ENCODE peak calls at places on chromosomes 2 and 18, in five cellular contexts. One of them, this sample, is unnamed.

GRCh38 chr2:8389373-8390108 is 292.3 kb upstream of the ID2 start:
- DNase-seq in A549: no peak
- DNase-seq in tibial nerve: no peak
- DNase-seq in upper lobe of left lung: no peak
- DNase-seq in transverse colon: no peak
- DNase-seq in this sample: no peak

GRCh38 chr2:35408320-35408719 is 947.3 kb upstream of the CRIM1 start:
- DNase-seq in tibial nerve: no peak
- DNase-seq in A549: no peak
- DNase-seq in upper lobe of left lung: no peak
- DNase-seq in transverse colon: no peak
- DNase-seq in this sample: no peak

GRCh38 chr2:104702451-104702850 is 151.5 kb upstream of the POU3F3 start:
- DNase-seq in transverse colon: no peak
- DNase-seq in tibial nerve: no peak
- DNase-seq in A549: no peak
- DNase-seq in upper lobe of left lung: no peak
- DNase-seq in this sample: no peak

GRCh38 chr2:116719841-116720240 is 1094.7 kb upstream of the DDX18 start:
- DNase-seq in tibial nerve: no peak
- DNase-seq in upper lobe of left lung: no peak
- DNase-seq in transverse colon: no peak
- DNase-seq in A549: no peak
- DNase-seq in this sample: no peak

GRCh38 chr2:235366390-235366789 is 127.5 kb upstream of the AGAP1 start:
- DNase-seq in transverse colon: no peak
- DNase-seq in tibial nerve: no peak
- DNase-seq in upper lobe of left lung: no peak
- DNase-seq in A549: no peak
- DNase-seq in this sample: no peak

GRCh38 chr2:26630669-26631360 is 10.4 kb downstream of the CIB4 start:
- DNase-seq in tibial nerve: no peak
- DNase-seq in A549: peak; percentile 64
- DNase-seq in upper lobe of left lung: peak; percentile 68
- DNase-seq in transverse colon: no peak
- DNase-seq in this sample: no peak

GRCh38 chr2:109535217-109535946 is 78.4 kb downstream of the SEPTIN10 start:
- DNase-seq in tibial nerve: no peak
- DNase-seq in upper lobe of left lung: no peak
- DNase-seq in transverse colon: no peak
- DNase-seq in A549: no peak
- DNase-seq in this sample: no peak

GRCh38 chr18:7177131-7177744 is 53.7 kb upstream of the LRRC30 start:
- DNase-seq in A549: peak; percentile 43
- DNase-seq in transverse colon: no peak
- DNase-seq in tibial nerve: peak; percentile 36
- DNase-seq in upper lobe of left lung: peak; percentile 44
- DNase-seq in this sample: peak; percentile 74

GRCh38 chr2:101356486-101356885 is 30.8 kb downstream of the CREG2 start:
- DNase-seq in A549: no peak
- DNase-seq in transverse colon: no peak
- DNase-seq in tibial nerve: no peak
- DNase-seq in upper lobe of left lung: no peak
- DNase-seq in this sample: no peak

GRCh38 chr2:182142062-182142461 is 156.4 kb downstream of the PPP1R1C start:
- DNase-seq in A549: no peak
- DNase-seq in transverse colon: no peak
- DNase-seq in upper lobe of left lung: no peak
- DNase-seq in tibial nerve: no peak
- DNase-seq in this sample: no peak

GRCh38 chr18:57497372-57498294 is 62.5 kb downstream of the ONECUT2 start:
- DNase-seq in transverse colon: no peak
- DNase-seq in tibial nerve: no peak
- DNase-seq in A549: no peak
- DNase-seq in upper lobe of left lung: no peak
- DNase-seq in this sample: no peak

GRCh38 chr2:237449193-237449797 is 35.3 kb upstream of the COL6A3 start:
- DNase-seq in A549: no peak
- DNase-seq in transverse colon: no peak
- DNase-seq in upper lobe of left lung: peak; percentile 57
- DNase-seq in tibial nerve: peak; percentile 55
- DNase-seq in this sample: peak; percentile 92

GRCh38 chr2:208129804-208130712 is at the start of gene CRYGC:
- DNase-seq in tibial nerve: no peak
- DNase-seq in upper lobe of left lung: no peak
- DNase-seq in transverse colon: peak; percentile 50
- DNase-seq in A549: no peak
- DNase-seq in this sample: no peak

GRCh38 chr2:121858406-121858805 is 103.0 kb downstream of the TSN start:
- DNase-seq in tibial nerve: no peak
- DNase-seq in A549: no peak
- DNase-seq in upper lobe of left lung: no peak
- DNase-seq in transverse colon: no peak
- DNase-seq in this sample: no peak

GRCh38 chr18:31508781-31509180 is 10.8 kb downstream of the DSG2 start:
- DNase-seq in A549: no peak
- DNase-seq in tibial nerve: no peak
- DNase-seq in upper lobe of left lung: no peak
- DNase-seq in transverse colon: no peak
- DNase-seq in this sample: no peak

GRCh38 chr18:31503011-31503410 is 5.0 kb downstream of the DSG2 start:
- DNase-seq in tibial nerve: no peak
- DNase-seq in transverse colon: no peak
- DNase-seq in upper lobe of left lung: no peak
- DNase-seq in A549: no peak
- DNase-seq in this sample: no peak

GRCh38 chr18:31505161-31505560 is 7.2 kb downstream of the DSG2 start:
- DNase-seq in upper lobe of left lung: no peak
- DNase-seq in A549: no peak
- DNase-seq in transverse colon: no peak
- DNase-seq in tibial nerve: no peak
- DNase-seq in this sample: no peak

GRCh38 chr18:31504455-31505147 is 6.6 kb downstream of the DSG2 start:
- DNase-seq in A549: no peak
- DNase-seq in upper lobe of left lung: no peak
- DNase-seq in tibial nerve: no peak
- DNase-seq in transverse colon: no peak
- DNase-seq in this sample: no peak

DNA sequence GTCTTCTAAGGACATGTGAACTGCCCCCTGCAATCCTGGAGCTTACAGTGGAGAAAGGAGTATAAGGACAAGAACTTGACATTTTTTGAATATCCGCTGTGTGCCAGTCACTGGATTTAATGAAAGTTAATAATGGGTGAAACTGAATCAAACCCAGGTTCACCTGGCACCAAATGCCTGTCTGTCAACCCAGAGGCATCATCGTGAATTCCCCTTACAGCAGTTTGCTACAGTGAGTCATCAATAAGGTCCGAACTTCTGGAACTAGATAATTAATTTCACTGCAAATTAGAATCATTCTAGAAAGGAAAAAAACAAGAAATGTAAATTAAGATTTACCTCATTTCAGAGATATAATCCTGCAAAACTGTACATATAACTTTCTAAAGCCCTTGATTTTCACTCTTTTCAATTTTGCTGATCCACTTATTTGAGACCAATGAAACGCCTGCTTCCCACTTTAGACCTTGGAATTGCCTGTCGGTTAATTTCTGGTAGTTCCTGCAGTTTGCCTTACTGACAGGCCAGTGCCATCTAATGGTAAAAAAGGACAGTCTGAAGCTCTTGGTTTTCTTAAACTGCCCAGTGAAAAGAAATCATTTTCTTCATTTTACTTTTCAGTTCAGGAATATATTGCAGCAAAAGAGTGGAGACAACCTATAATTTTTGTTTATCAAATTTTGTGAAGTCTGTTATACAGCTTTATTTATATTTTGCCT is 8.2 kb downstream of the DSG2 start:
- DNase-seq in transverse colon: no peak
- DNase-seq in tibial nerve: no peak
- DNase-seq in A549: peak; percentile 21
- DNase-seq in upper lobe of left lung: no peak
- DNase-seq in this sample: no peak
- TF ChIP-seq CTCF in transverse colon: peak; percentile 21
- TF ChIP-seq CTCF in tibial nerve: no peak
- TF ChIP-seq CTCF in A549: peak; percentile 48
- TF ChIP-seq CTCF in upper lobe of left lung: no peak
- TF ChIP-seq CTCF in this sample: no peak

DNA sequence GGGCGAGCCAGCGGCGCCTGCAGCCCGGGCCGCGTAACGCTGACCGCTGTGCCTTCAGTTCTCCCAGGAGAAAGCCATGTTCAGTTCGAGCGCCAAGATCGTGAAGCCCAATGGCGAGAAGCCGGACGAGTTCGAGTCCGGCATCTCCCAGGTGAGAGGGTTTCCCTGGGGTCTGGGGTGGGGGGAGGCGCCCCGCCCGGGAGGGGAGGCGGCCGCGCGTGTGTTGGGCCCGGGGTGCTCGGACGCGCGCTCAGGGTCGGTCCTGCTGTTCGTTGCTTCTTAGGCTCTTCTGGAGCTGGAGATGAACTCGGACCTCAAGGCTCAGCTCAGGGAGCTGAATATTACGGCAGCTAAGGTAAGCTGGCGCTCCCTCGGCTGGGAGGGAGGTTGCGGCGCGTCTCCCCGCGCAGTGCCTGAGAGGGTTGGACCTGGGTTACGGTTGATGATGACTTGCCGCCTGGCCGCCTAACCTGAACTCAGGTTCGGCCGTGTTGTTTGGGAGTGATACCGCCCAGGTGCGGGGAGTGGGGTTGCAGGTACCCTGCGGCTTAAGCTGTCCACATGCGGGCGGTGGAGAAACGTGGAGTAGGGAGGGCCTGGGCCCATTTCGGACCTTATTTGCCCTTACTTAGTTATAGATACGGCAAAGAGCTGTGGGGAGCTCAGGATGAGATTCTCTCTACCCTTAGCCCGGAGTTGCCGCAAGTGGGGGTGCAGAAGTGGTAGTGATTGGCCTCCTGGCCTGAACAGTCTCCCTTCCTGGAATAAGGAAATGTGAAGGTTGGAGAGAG is 669 bp downstream of the RPS7 start:
- DNase-seq in transverse colon: no peak
- DNase-seq in tibial nerve: no peak
- DNase-seq in A549: no peak
- DNase-seq in upper lobe of left lung: no peak
- DNase-seq in this sample: no peak
- H3K4me3 ChIP-seq in transverse colon: peak overlapping the region; percentile 65
- H3K4me3 ChIP-seq in tibial nerve: peak overlapping the region; percentile 70
- H3K4me3 ChIP-seq in A549: peak overlapping the region; percentile 91
- H3K4me3 ChIP-seq in upper lobe of left lung: peak overlapping the region; percentile 83
- H3K4me3 ChIP-seq in this sample: peak overlapping the region; percentile 91

DNA sequence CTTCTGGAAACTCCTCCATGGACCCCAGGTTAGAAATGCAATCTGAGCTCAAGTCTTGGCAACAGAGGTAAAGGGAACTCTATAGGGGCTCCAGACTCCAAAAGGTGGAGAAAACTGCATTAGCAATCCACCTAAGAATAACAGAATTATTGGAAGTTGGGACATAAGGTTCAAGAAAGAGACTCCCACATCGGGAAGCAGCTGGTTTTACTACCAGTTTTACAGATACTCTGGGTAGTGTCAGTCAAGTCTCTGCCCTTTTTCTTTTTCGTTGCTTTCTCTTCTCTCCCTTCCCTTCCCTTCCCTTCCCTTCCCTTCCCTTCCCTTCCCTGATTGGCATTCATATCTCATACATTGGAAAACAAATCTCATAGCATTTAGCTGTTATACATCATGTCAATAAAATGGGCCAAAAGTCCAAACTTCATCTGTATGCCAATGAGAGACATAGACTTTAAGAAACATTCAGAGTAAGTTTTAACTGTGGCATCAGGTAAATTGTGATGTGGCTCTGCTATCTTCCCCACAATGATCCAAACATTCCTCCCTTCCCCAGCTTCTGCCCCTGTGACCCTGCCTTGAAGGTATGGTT is 166.7 kb downstream of the KCNE4 start:
- DNase-seq in transverse colon: no peak
- DNase-seq in tibial nerve: no peak
- DNase-seq in A549: no peak
- DNase-seq in upper lobe of left lung: no peak
- DNase-seq in this sample: no peak
- TF ChIP-seq EP300 in transverse colon: no peak
- TF ChIP-seq EP300 in tibial nerve: no peak
- TF ChIP-seq EP300 in A549: no peak
- TF ChIP-seq EP300 in upper lobe of left lung: no peak
- TF ChIP-seq EP300 in this sample: no peak

DNA sequence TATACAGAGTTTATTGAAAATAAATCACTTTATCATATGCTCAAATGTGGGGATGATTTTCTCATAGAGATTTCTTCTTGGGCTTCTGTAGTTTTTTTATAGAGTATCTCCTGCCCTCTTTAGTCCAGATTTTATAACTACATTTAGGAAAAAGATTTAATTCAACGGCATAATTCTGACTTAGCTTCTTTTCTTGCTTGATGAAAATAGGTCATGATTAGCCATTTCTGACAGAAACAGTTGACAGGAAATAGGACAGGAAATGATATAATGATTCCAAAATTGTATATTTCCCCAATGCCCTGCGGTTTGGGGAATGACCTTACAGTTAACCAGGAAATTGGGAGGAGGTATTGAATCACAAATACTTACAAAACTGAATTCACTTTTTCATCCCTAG is 1531.9 kb upstream of the ACVR2A start:
- DNase-seq in transverse colon: no peak
- DNase-seq in A549: no peak
- DNase-seq in tibial nerve: no peak
- DNase-seq in upper lobe of left lung: no peak
- DNase-seq in this sample: no peak
- TF ChIP-seq CTCF in transverse colon: peak; percentile 7
- TF ChIP-seq CTCF in A549: peak; percentile 40
- TF ChIP-seq CTCF in tibial nerve: peak; percentile 39
- TF ChIP-seq CTCF in upper lobe of left lung: no peak
- TF ChIP-seq CTCF in this sample: no peak

DNA sequence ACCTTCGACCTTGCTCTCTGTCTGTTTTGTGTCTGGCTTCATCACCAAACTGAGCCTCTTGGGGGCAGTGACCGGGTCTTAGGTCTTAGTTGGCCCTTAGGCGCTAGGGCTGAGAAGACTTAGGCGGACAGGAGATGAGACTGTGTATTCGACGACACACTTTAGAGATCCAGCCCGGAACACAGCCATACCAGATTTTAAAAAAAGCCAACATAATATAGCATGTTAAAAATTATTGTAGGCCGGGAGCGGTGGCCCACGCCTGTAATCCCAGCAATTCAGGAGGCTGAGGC is 9.5 kb upstream of the PROC start:
- DNase-seq in tibial nerve: no peak
- DNase-seq in transverse colon: no peak
- DNase-seq in A549: no peak
- DNase-seq in upper lobe of left lung: no peak
- DNase-seq in this sample: no peak
- H3K4me3 ChIP-seq in tibial nerve: peak overlapping the region; percentile 48
- H3K4me3 ChIP-seq in transverse colon: peak overlapping the region; percentile 38
- H3K4me3 ChIP-seq in A549: peak overlapping the region; percentile 42
- H3K4me3 ChIP-seq in upper lobe of left lung: peak overlapping the region; percentile 44
- H3K4me3 ChIP-seq in this sample: peak overlapping the region; percentile 61

GRCh38 chr2:1414121-1414520 is 858 bp downstream of the TPO start:
- DNase-seq in tibial nerve: no peak
- DNase-seq in upper lobe of left lung: no peak
- DNase-seq in A549: no peak
- DNase-seq in transverse colon: no peak
- DNase-seq in this sample: no peak
- TF ChIP-seq EP300 in tibial nerve: no peak
- TF ChIP-seq EP300 in upper lobe of left lung: no peak
- TF ChIP-seq EP300 in A549: no peak
- TF ChIP-seq EP300 in transverse colon: no peak
- TF ChIP-seq EP300 in this sample: no peak